ENCODE peak calls at places on chromosomes 12 and 14, in eight cellular contexts. One of them, this sample, is unnamed.
A peak's percentile ranks its signal among the peaks of the same experiment; 100 is the strongest.

GRCh38 chr14:35535794-35536112 is 1.8 kb downstream of the INSM2 start:
- DNase-seq in ACHN: no peak
- DNase-seq in left ventricle myocardium superior: no peak
- DNase-seq in GDM1: no peak
- DNase-seq in CD4-positive, alpha-beta memory T cell: no peak
- DNase-seq in H4: no peak
- DNase-seq in NCI-H345: no peak
- DNase-seq in astrocyte: no peak
- DNase-seq in this sample: peak; percentile 79

GRCh38 chr14:64726585-64726890 is 22.3 kb downstream of the PLEKHG3 start:
- DNase-seq in GDM1: no peak
- DNase-seq in ACHN: peak; percentile 68
- DNase-seq in CD4-positive, alpha-beta memory T cell: peak; percentile 39
- DNase-seq in left ventricle myocardium superior: no peak
- DNase-seq in astrocyte: peak; percentile 62
- DNase-seq in NCI-H345: peak; percentile 84
- DNase-seq in H4: peak; percentile 51
- DNase-seq in this sample: no peak

GRCh38 chr12:19298837-19299605 is 140.3 kb upstream of the AEBP2 start:
- DNase-seq in left ventricle myocardium superior: no peak
- DNase-seq in ACHN: no peak
- DNase-seq in astrocyte: peak; percentile 59
- DNase-seq in CD4-positive, alpha-beta memory T cell: no peak
- DNase-seq in H4: no peak
- DNase-seq in GDM1: no peak
- DNase-seq in NCI-H345: no peak
- DNase-seq in this sample: no peak

GRCh38 chr14:85537526-85537925 is 7.6 kb downstream of the FLRT2 start:
- DNase-seq in H4: no peak
- DNase-seq in CD4-positive, alpha-beta memory T cell: no peak
- DNase-seq in ACHN: no peak
- DNase-seq in astrocyte: no peak
- DNase-seq in left ventricle myocardium superior: no peak
- DNase-seq in GDM1: no peak
- DNase-seq in NCI-H345: no peak
- DNase-seq in this sample: no peak

GRCh38 chr14:74324945-74325361 is 22.2 kb upstream of the ABCD4 start:
- DNase-seq in ACHN: peak; percentile 21
- DNase-seq in CD4-positive, alpha-beta memory T cell: no peak
- DNase-seq in NCI-H345: peak; percentile 3
- DNase-seq in GDM1: no peak
- DNase-seq in left ventricle myocardium superior: no peak
- DNase-seq in H4: peak; percentile 22
- DNase-seq in astrocyte: peak; percentile 4
- DNase-seq in this sample: no peak

GRCh38 chr14:42014301-42014700 is 407.6 kb downstream of the LRFN5 start:
- DNase-seq in NCI-H345: no peak
- DNase-seq in astrocyte: no peak
- DNase-seq in CD4-positive, alpha-beta memory T cell: no peak
- DNase-seq in GDM1: no peak
- DNase-seq in H4: no peak
- DNase-seq in left ventricle myocardium superior: no peak
- DNase-seq in ACHN: no peak
- DNase-seq in this sample: no peak

GRCh38 chr14:29754134-29754533 is 173.5 kb downstream of the PRKD1 start:
- DNase-seq in left ventricle myocardium superior: no peak
- DNase-seq in astrocyte: no peak
- DNase-seq in CD4-positive, alpha-beta memory T cell: no peak
- DNase-seq in GDM1: no peak
- DNase-seq in H4: no peak
- DNase-seq in NCI-H345: no peak
- DNase-seq in ACHN: no peak
- DNase-seq in this sample: no peak

GRCh38 chr12:98725481-98726247 is 80.6 kb downstream of the APAF1 start:
- DNase-seq in NCI-H345: peak; percentile 43
- DNase-seq in ACHN: peak; percentile 78
- DNase-seq in astrocyte: peak; percentile 75
- DNase-seq in GDM1: peak; percentile 13
- DNase-seq in H4: peak; percentile 35
- DNase-seq in left ventricle myocardium superior: no peak
- DNase-seq in CD4-positive, alpha-beta memory T cell: peak; percentile 21
- DNase-seq in this sample: no peak

GRCh38 chr12:95997911-95998510 is 1.9 kb upstream of the HAL start:
- DNase-seq in CD4-positive, alpha-beta memory T cell: no peak
- DNase-seq in left ventricle myocardium superior: no peak
- DNase-seq in NCI-H345: no peak
- DNase-seq in H4: no peak
- DNase-seq in ACHN: no peak
- DNase-seq in astrocyte: no peak
- DNase-seq in GDM1: no peak
- DNase-seq in this sample: no peak

GRCh38 chr14:38989917-38990546 is 113.0 kb downstream of the SEC23A start:
- DNase-seq in GDM1: no peak
- DNase-seq in H4: no peak
- DNase-seq in CD4-positive, alpha-beta memory T cell: no peak
- DNase-seq in NCI-H345: no peak
- DNase-seq in astrocyte: no peak
- DNase-seq in ACHN: no peak
- DNase-seq in left ventricle myocardium superior: no peak
- DNase-seq in this sample: no peak

GRCh38 chr12:89075890-89076591 is 276.3 kb downstream of the DUSP6 start:
- DNase-seq in ACHN: no peak
- DNase-seq in GDM1: no peak
- DNase-seq in astrocyte: no peak
- DNase-seq in H4: no peak
- DNase-seq in CD4-positive, alpha-beta memory T cell: no peak
- DNase-seq in NCI-H345: no peak
- DNase-seq in left ventricle myocardium superior: no peak
- DNase-seq in this sample: no peak

GRCh38 chr12:108759914-108760313 is 28.6 kb upstream of the CORO1C start:
- DNase-seq in H4: no peak
- DNase-seq in ACHN: no peak
- DNase-seq in left ventricle myocardium superior: no peak
- DNase-seq in GDM1: no peak
- DNase-seq in NCI-H345: no peak
- DNase-seq in astrocyte: no peak
- DNase-seq in CD4-positive, alpha-beta memory T cell: no peak
- DNase-seq in this sample: no peak

GRCh38 chr14:76761198-76761848 is at the start of gene VASH1:
- DNase-seq in left ventricle myocardium superior: peak; percentile 89
- DNase-seq in CD4-positive, alpha-beta memory T cell: peak; percentile 57
- DNase-seq in GDM1: peak; percentile 66
- DNase-seq in astrocyte: peak; percentile 66
- DNase-seq in H4: peak; percentile 37
- DNase-seq in NCI-H345: peak; percentile 51
- DNase-seq in ACHN: peak; percentile 62
- DNase-seq in this sample: no peak

GRCh38 chr12:69396041-69396440 is 36.5 kb downstream of the YEATS4 start:
- DNase-seq in CD4-positive, alpha-beta memory T cell: no peak
- DNase-seq in GDM1: no peak
- DNase-seq in left ventricle myocardium superior: no peak
- DNase-seq in H4: no peak
- DNase-seq in NCI-H345: no peak
- DNase-seq in ACHN: no peak
- DNase-seq in astrocyte: peak; percentile 69
- DNase-seq in this sample: no peak

GRCh38 chr14:101509730-101510371 is 51.4 kb upstream of the DIO3 start:
- DNase-seq in ACHN: no peak
- DNase-seq in NCI-H345: no peak
- DNase-seq in astrocyte: no peak
- DNase-seq in GDM1: no peak
- DNase-seq in left ventricle myocardium superior: no peak
- DNase-seq in H4: no peak
- DNase-seq in CD4-positive, alpha-beta memory T cell: no peak
- DNase-seq in this sample: no peak

GRCh38 chr12:56929780-56930179 is 4.4 kb downstream of the SDR9C7 start:
- DNase-seq in NCI-H345: no peak
- DNase-seq in ACHN: no peak
- DNase-seq in left ventricle myocardium superior: no peak
- DNase-seq in CD4-positive, alpha-beta memory T cell: no peak
- DNase-seq in astrocyte: no peak
- DNase-seq in GDM1: no peak
- DNase-seq in H4: no peak
- DNase-seq in this sample: no peak

GRCh38 chr14:104332634-104333270 is 194.4 kb downstream of the KIF26A start:
- DNase-seq in GDM1: no peak
- DNase-seq in astrocyte: no peak
- DNase-seq in left ventricle myocardium superior: no peak
- DNase-seq in CD4-positive, alpha-beta memory T cell: no peak
- DNase-seq in NCI-H345: no peak
- DNase-seq in H4: no peak
- DNase-seq in ACHN: no peak
- DNase-seq in this sample: no peak

GRCh38 chr14:101812071-101812470 is 50.6 kb downstream of the PPP2R5C start:
- DNase-seq in NCI-H345: no peak
- DNase-seq in CD4-positive, alpha-beta memory T cell: peak; percentile 46
- DNase-seq in GDM1: no peak
- DNase-seq in astrocyte: no peak
- DNase-seq in H4: no peak
- DNase-seq in ACHN: no peak
- DNase-seq in left ventricle myocardium superior: peak; percentile 57
- DNase-seq in this sample: no peak

GRCh38 chr14:103131580-103131979 is 8.3 kb downstream of the TNFAIP2 start:
- DNase-seq in CD4-positive, alpha-beta memory T cell: no peak
- DNase-seq in H4: no peak
- DNase-seq in left ventricle myocardium superior: no peak
- DNase-seq in ACHN: no peak
- DNase-seq in astrocyte: no peak
- DNase-seq in GDM1: no peak
- DNase-seq in NCI-H345: no peak
- DNase-seq in this sample: no peak

This sample was measured in NCI-H2029.